ENCODE peak calls at places on chromosomes 1 and 21, in five cellular contexts. V is H9, G is left ventricle myocardium inferior, H is heart left ventricle, D is pancreas. I is an unnamed sample.

GRCh38 chr21:29315155-29315749 is 16.5 kb downstream of the BACH1 start:
- DNase-seq in V (no peak), H (no peak), D (no peak), G (no peak), I (no peak)

GRCh38 chr1:75174031-75174760 is 40.0 kb downstream of the LHX8 start:
- DNase-seq in H (no peak), D (no peak), G (no peak), V (no peak), I (no peak)

GRCh38 chr1:203911806-203912205 is 50.4 kb downstream of the SNRPE start:
- DNase-seq in D (no peak), G (no peak), H (no peak), V (no peak), I (no peak)

GRCh38 chr1:74356493-74356892 is 121.3 kb downstream of the TNNI3K start:
- DNase-seq in H (no peak), D (no peak), V (no peak), G (no peak), I (no peak)

GRCh38 chr1:21468597-21468996 is 28.7 kb downstream of the NBPF3 start:
- DNase-seq in H (no peak), G (no peak), D (peak; percentile 13), V (peak; percentile 61), I (peak; percentile 67)

GRCh38 chr1:156904187-156904959 is 10.9 kb downstream of the PEAR1 start:
- DNase-seq in V (no peak), D (no peak), H (peak; percentile 46), G (no peak), I (no peak)

GRCh38 chr1:175511496-175511895 is 231.9 kb downstream of the TNR start:
- DNase-seq in V (no peak), G (no peak), D (no peak), H (no peak), I (no peak)

GRCh38 chr1:161706483-161707347 is at the start of gene FCRLA:
- DNase-seq in G (no peak), V (no peak), H (no peak), D (no peak), I (no peak)

GRCh38 chr1:25360596-25361581 is 22.8 kb downstream of the TMEM50A start:
- DNase-seq in H (no peak), V (no peak), G (no peak), D (no peak), I (no peak)

GRCh38 chr1:22018583-22019559 is 17.4 kb downstream of the CELA3A start:
- DNase-seq in G (no peak), D (no peak), H (peak; percentile 41), V (no peak), I (peak; percentile 87)

GRCh38 chr1:112998592-112999235 is 42.7 kb upstream of the SLC16A1 start:
- DNase-seq in G (peak; percentile 45), V (no peak), D (peak; percentile 45), H (peak; percentile 67), I (no peak)

GRCh38 chr1:7460807-7461206 is 310.3 kb upstream of the VAMP3 start:
- DNase-seq in G (no peak), D (no peak), H (no peak), V (peak; percentile 45), I (no peak)

GRCh38 chr1:53326598-53327182 is 1.2 kb downstream of the LRP8 start:
- DNase-seq in H (no peak), G (no peak), V (peak; percentile 49), D (no peak), I (no peak)

GRCh38 chr1:214603819-214604252 is 841 bp downstream of the CENPF start:
- DNase-seq in D (no peak), H (no peak), V (no peak), G (no peak), I (peak; percentile 13)

GRCh38 chr1:11787251-11787803 is 18.4 kb downstream of the MTHFR start:
- DNase-seq in H (no peak), D (peak; percentile 55), V (no peak), G (peak; percentile 70), I (no peak)

GRCh38 chr1:86583593-86583992 is 36.7 kb downstream of the CLCA4 start:
- DNase-seq in D (no peak), H (no peak), V (no peak), G (no peak), I (no peak)

GRCh38 chr1:225543350-225543749 is 109.6 kb downstream of the ENAH start:
- DNase-seq in H (no peak), D (no peak), V (no peak), G (no peak), I (no peak)

GRCh38 chr1:109272021-109272799 is 10.7 kb downstream of the PSRC1 start:
- DNase-seq in G (peak; percentile 41), D (peak; percentile 13), V (no peak), H (no peak), I (no peak)

GRCh38 chr1:171204311-171204710 is 19.2 kb downstream of the FMO2 start:
- DNase-seq in V (no peak), D (no peak), H (no peak), G (no peak), I (no peak)

GRCh38 chr1:64963466-64963865 is 2.9 kb downstream of the JAK1 start:
- DNase-seq in G (no peak), D (no peak), H (no peak), V (no peak), I (no peak)

GRCh38 chr1:64966158-64966963 is at the start of gene JAK1:
- DNase-seq in G (peak; percentile 90), V (peak; percentile 90), D (peak; percentile 85), H (peak; percentile 96), I (peak; percentile 88)

GRCh38 chr1:64967381-64967780 is 1.0 kb upstream of the JAK1 start:
- DNase-seq in V (no peak), H (no peak), G (no peak), D (no peak), I (no peak)

GRCh38 chr1:64962447-64962846 is 3.9 kb downstream of the JAK1 start:
- DNase-seq in H (no peak), G (no peak), D (peak; percentile 38), V (no peak), I (peak; percentile 58)

DNA sequence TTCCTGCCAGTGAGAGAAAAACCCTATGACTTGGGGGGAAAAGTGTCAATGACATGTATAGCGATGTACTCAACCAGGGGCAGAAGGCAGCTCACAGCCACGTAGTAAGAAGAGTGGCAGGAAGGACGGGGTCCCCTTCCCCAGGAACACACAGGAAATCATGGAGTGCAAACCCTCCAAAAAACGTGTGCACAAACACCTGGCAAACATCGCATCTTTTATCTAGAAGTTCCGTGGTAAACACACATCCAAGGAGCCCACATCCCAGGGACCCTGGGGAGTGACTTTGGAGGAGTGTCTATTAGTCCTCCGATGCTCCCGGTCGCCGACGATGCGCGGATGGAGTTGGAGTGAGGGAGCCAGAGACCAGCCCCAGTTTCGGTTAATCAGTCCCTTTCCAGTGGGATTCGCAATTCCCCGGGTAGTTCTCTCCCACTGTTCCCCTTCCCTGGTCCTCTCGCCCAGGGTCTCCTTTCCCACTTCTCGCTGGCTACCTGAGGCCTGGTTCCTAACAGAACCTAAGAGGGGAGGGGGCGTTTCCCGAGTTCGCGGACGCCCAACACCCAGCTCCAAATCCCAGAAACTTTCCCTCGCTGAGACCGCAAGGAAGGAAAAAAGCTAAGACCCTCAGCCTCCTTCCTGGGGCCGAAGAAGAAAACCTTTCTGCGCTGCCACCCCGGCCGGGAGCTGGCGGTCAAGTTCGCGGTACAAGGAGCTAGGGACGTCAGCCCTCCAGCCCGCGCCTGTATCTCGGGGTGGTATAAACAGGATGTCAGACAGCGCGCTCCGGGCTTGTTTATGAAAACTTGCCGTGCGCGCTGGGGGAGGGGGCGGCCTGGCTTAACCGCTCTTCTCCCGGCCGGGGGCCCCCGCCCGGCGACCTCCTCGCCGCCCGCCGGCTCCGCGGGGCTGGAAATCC is 851 bp downstream of the JAK1 start:
- DNase-seq in H (peak; percentile 87), V (peak; percentile 45), G (peak; percentile 63), D (peak; percentile 52), I (peak; percentile 87)
- TF ChIP-seq CTCF in H (no peak), V (no peak), G (no peak), D (no peak), I (no peak)

DNA sequence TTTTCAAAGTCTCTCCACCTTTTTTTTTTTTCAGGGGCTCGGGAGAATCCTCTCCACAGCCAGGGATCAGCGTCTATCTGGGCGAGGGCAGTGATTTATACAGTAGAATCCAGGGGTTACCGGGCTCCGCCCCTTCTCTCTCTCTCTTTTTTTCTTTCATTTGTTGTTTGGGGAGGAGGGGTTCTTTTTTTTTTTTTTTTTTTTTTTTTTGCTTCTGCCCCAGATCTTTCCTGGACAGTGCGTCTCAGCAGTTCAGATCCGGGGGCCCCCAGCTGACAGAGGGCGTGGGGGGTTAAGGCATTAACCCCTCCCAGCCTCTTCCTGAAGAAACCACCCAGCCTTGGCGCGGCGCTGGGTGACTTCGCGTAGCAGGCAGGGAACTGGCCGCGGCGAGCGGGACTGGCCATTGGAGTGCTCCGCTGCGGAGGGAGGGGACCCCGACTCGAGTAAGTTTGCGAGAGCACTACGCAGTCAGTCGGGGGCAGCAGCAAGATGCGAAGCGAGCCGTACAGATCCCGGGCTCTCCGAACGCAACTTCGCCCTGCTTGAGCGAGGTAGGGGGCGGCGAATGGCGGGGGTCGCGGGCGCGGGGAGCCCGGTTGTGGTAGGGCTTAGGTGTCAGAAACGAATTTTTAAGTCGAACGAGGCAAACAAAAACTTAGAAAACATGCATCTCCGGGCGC is at the start of gene S1PR1:
- DNase-seq in H (peak; percentile 92), G (peak; percentile 83), D (no peak), V (peak; percentile 82), I (peak; percentile 81)
- TF ChIP-seq CTCF in H (no peak), G (no peak), D (no peak), V (no peak), I (no peak)

GRCh38 chr1:99858285-99858684 is 8.1 kb downstream of the AGL start:
- DNase-seq in G (no peak), H (no peak), V (no peak), D (no peak), I (no peak)
- TF ChIP-seq CTCF in G (no peak), H (no peak), V (no peak), D (no peak), I (no peak)

GRCh38 chr21:14869984-14870840 is 194.6 kb downstream of the NRIP1 start:
- DNase-seq in V (no peak), G (no peak), D (no peak), H (no peak), I (no peak)
- TF ChIP-seq CTCF in V (no peak), G (no peak), D (no peak), H (no peak), I (no peak)

DNA sequence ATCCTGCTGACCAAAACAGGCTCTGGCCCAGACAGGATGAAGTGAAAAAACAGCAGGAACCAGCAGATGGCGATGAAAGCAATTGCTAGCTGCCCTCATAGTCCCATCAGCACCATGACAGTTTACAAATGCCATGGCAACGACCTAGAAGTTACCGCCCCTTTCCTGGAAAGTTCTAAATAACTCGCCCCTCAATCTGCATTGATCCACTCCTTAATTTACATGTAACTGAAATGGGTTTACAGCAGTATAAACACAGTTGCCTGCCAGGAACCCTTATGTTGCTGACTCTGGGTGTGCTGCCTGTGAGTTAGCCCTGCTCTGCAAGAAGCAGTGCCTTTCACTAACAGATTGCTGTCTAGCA is 65.5 kb upstream of the CR1L start:
- DNase-seq in D (peak; percentile 54), G (no peak), H (no peak), V (peak; percentile 85), I (peak; percentile 67)
- TF ChIP-seq CTCF in D (peak; percentile 19), G (peak; percentile 53), H (peak; percentile 49), V (peak; percentile 80), I (peak; percentile 61)

I was measured in activated CD8-positive, alpha-beta T cell treated with anti-CD3 and anti-CD28 coated beads for 36 hours.